ENCODE peak calls at places on chromosomes 11 and 22, in ten cellular contexts. U is mammary epithelial cell; B is GM23248; T is IMR-90; R is RWPE2; Y is heart right ventricle; I is psoas muscle; K is CD4-positive, alpha-beta memory T cell; D is mesenchymal stem cell; F is breast epithelium. H is an unnamed sample.

GRCh38 chr11:46049325-46049860 is 71.9 kb downstream of the PHF21A start:
- DNase-seq in B (no peak), F (no peak), K (no peak), R (no peak), I (no peak), Y (no peak), T (no peak), U (no peak), D (no peak), H (no peak)

GRCh38 chr11:113849713-113850112 is 25.7 kb downstream of the USP28 start:
- DNase-seq in U (no peak), F (no peak), D (no peak), I (no peak), T (no peak), B (no peak), R (no peak), Y (no peak), K (no peak), H (no peak)

GRCh38 chr11:33448461-33449130 is 191.4 kb downstream of the HIPK3 start:
- DNase-seq in Y (no peak), B (peak), F (no peak), I (no peak), R (no peak), D (no peak), T (peak), U (peak), K (no peak), H (no peak)

GRCh38 chr22:48253573-48253972 is 1491.1 kb downstream of the TBC1D22A start:
- DNase-seq in T (no peak), R (no peak), Y (no peak), K (no peak), U (no peak), D (no peak), B (no peak), F (no peak), I (no peak), H (no peak)

GRCh38 chr11:1285316-1285744 is 24.1 kb downstream of the TOLLIP start:
- DNase-seq in F (no peak), U (no peak), I (no peak), R (no peak), K (no peak), Y (no peak), B (no peak), T (no peak), D (no peak), H (no peak)

GRCh38 chr11:5597953-5598352 is 1.5 kb downstream of the TRIM6 start:
- DNase-seq in F (no peak), U (no peak), I (no peak), T (no peak), Y (no peak), D (no peak), B (no peak), K (no peak), R (no peak), H (no peak)

GRCh38 chr22:50523806-50524663 is 1.4 kb downstream of the SCO2 start:
- DNase-seq in T (no peak), B (no peak), F (no peak), I (no peak), D (peak), U (no peak), R (peak), Y (no peak), K (no peak), H (no peak)

GRCh38 chr11:1771700-1772099 is 8.0 kb upstream of the CTSD start:
- DNase-seq in R (no peak), T (peak), K (no peak), B (peak), Y (peak), F (no peak), U (peak), I (no peak), D (peak), H (no peak)

GRCh38 chr11:65425105-65425970 is 2.7 kb downstream of the NEAT1 start:
- DNase-seq in Y (peak), T (peak), R (peak), B (peak), D (peak), I (no peak), K (peak), F (no peak), U (peak), H (no peak)

GRCh38 chr11:26847977-26848376 is 126.1 kb upstream of the SLC5A12 start:
- DNase-seq in B (no peak), T (no peak), D (no peak), Y (no peak), U (no peak), F (no peak), K (no peak), I (no peak), R (no peak), H (no peak)

GRCh38 chr11:126102436-126102894 is 39.8 kb upstream of the CDON start:
- DNase-seq in F (no peak), R (no peak), D (peak), K (no peak), T (peak), U (no peak), Y (peak), I (no peak), B (peak), H (no peak)

GRCh38 chr22:50173221-50173982 is 2.9 kb downstream of the PANX2 start:
- DNase-seq in B (no peak), K (no peak), F (no peak), U (no peak), Y (no peak), D (no peak), R (no peak), I (no peak), T (no peak), H (no peak)

GRCh38 chr11:79242616-79243015 is 198.2 kb downstream of the TENM4 start:
- DNase-seq in D (no peak), F (no peak), Y (no peak), R (no peak), K (no peak), B (no peak), T (no peak), U (no peak), I (no peak), H (no peak)

GRCh38 chr11:68987211-68987610 is 6.4 kb upstream of the MRGPRD start:
- DNase-seq in I (no peak), R (no peak), T (no peak), Y (no peak), U (no peak), K (no peak), F (no peak), B (no peak), D (no peak), H (no peak)

GRCh38 chr11:16098827-16099226 is 257.5 kb downstream of the SOX6 start:
- DNase-seq in T (peak), I (no peak), R (no peak), U (no peak), D (peak), B (no peak), K (no peak), Y (no peak), F (no peak), H (no peak)

GRCh38 chr11:20131744-20132666 is 28.3 kb downstream of the DBX1 start:
- DNase-seq in I (peak), F (peak), B (peak), R (no peak), U (peak), T (peak), D (peak), Y (peak), K (peak), H (no peak)

GRCh38 chr22:38755155-38755910 is 465 bp downstream of the SUN2 start:
- DNase-seq in D (peak), K (no peak), U (peak), B (peak), T (peak), R (no peak), Y (peak), I (peak), F (peak), H (no peak)

GRCh38 chr11:120522021-120522420 is 10.5 kb downstream of the GRIK4 start:
- DNase-seq in K (no peak), Y (no peak), B (no peak), T (no peak), R (no peak), I (no peak), U (no peak), F (no peak), D (no peak), H (no peak)

GRCh38 chr11:22633354-22633902 is 7.8 kb upstream of the FANCF start:
- DNase-seq in I (no peak), Y (no peak), K (no peak), D (no peak), T (no peak), R (no peak), B (no peak), F (no peak), U (no peak), H (no peak)

GRCh38 chr11:22640862-22641261 is 15.2 kb upstream of the FANCF start:
- DNase-seq in I (no peak), D (no peak), T (no peak), U (no peak), F (no peak), B (no peak), K (no peak), Y (no peak), R (no peak), H (no peak)

GRCh38 chr11:22635689-22636088 is 10.1 kb upstream of the FANCF start:
- DNase-seq in D (no peak), K (no peak), U (no peak), T (no peak), R (no peak), Y (no peak), B (no peak), F (no peak), I (no peak), H (no peak)

DNA sequence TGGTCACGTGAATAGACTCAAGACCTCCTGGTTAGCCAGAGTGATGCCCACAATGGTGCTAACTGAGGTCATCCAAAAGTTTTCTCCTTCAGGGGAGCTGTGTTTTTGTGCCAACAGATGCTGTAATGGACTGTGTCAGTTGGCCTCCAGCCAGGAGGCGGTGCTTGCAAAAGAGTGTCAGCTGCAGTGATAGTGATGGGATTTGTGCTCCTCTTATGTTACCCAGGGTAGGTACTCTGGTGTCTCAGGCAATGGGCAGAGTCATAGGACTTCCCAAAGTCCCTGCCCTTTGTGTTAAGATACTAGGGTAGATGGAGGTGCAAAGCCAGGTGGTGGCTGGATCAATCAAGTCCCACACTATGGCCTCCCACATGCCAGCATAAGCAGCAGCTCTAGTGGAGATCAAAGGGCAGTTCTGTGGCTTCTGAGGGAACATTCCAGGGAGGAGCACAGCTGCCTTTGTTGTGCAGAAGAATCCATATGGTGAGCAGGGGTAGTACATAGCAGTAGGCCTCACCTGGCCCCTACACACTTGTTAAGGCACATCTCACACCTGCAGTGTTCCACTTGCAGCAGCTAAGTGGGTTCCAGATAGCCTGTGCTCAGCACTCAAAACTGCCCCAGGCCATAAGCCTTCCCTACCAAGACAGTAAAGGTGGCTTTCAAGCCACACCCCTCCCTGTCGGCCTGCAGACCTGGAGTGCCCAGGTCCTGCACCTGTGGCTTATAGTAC is 9.4 kb upstream of the FANCF start:
- DNase-seq in Y (no peak), R (no peak), B (peak), D (peak), U (peak), K (no peak), T (peak), I (no peak), F (no peak), H (no peak)
- H3K27ac ChIP-seq in Y (no peak), R (no peak), B (no peak), D (peak), U (no peak), K (no peak), T (no peak), I (no peak), F (no peak), H (no peak)

DNA sequence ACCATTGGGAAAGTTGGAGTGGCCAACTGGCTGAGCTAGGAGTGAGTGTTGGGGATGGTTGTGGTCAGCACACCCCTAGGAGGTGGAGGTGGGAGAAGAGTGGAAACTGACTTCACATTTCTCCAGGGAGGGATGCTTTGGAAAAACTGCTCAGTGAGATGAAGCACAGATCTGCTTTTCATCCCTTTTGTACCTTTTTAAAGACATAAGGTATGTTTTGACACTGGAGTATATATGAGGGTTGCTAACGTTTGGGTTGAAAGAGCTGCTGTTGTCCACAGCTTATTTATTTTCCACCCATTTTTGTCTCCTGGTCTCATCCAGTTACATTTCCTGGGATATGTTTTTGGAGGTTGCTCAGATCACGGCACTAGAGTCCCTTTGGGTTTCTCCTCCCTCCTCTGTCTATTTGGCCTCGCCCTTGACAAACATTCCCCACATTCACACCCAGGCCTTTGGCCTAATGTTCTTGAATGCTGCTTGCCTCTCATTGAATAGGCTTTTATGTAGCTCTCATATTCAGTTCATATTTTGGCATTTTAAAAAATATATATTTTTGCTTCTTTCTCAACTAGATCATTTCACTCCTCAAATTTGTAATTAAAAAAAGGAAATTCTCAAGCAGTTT is 8.3 kb downstream of the SREBF2 start:
- DNase-seq in I (no peak), R (no peak), Y (no peak), B (no peak), T (no peak), D (no peak), U (no peak), F (no peak), K (no peak), H (no peak)
- H3K27ac ChIP-seq in I (no peak), R (peak), Y (no peak), B (no peak), T (no peak), D (no peak), U (peak), F (peak), K (no peak), H (peak)

DNA sequence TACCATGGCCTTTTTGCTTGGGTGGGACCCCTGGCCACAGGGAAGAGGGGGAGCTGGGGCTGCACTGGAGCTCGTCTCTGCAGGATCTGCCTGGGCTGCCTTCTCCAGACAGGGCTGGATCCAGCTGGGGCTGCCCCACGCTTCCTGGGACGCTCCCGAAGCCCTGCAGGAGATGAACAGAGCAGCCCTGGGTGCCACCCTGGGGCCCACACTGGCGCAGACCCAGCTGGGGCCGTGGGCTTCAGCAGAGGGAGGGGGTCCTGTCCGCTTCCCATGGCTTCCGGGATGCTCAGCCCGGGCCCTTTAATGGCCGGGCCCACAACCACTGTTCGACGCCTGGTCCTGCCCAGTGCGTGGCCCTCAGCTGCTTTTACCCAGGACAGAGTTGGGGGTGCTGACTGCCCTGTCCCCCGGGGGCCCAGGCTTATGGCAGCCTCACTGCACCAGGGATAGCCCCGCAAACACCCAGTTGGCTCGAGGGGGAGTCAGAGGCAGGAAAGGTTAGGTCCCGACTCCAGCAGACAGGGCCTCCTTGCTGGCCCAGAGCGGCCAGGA is 12.0 kb downstream of the TSPO start:
- DNase-seq in F (no peak), Y (no peak), K (no peak), U (no peak), D (no peak), B (no peak), R (no peak), T (no peak), I (no peak), H (no peak)
- H3K27ac ChIP-seq in F (peak), Y (no peak), K (no peak), U (no peak), D (no peak), B (no peak), R (peak), T (no peak), I (no peak), H (peak)

GRCh38 chr22:29559030-29559429 is 5.5 kb upstream of the THOC5 start:
- DNase-seq in T (no peak), R (no peak), B (no peak), U (no peak), F (no peak), I (no peak), Y (no peak), D (no peak), K (no peak), H (no peak)
- H3K27ac ChIP-seq in T (no peak), R (no peak), B (no peak), U (no peak), F (no peak), I (no peak), Y (no peak), D (no peak), K (no peak), H (no peak)

GRCh38 chr11:102147632-102148031 is 37.4 kb downstream of the YAP1 start:
- DNase-seq in U (no peak), Y (no peak), B (no peak), T (no peak), I (no peak), D (no peak), K (no peak), F (no peak), R (no peak), H (no peak)
- H3K27ac ChIP-seq in U (no peak), Y (peak), B (no peak), T (no peak), I (no peak), D (no peak), K (no peak), F (no peak), R (no peak), H (no peak)

DNA sequence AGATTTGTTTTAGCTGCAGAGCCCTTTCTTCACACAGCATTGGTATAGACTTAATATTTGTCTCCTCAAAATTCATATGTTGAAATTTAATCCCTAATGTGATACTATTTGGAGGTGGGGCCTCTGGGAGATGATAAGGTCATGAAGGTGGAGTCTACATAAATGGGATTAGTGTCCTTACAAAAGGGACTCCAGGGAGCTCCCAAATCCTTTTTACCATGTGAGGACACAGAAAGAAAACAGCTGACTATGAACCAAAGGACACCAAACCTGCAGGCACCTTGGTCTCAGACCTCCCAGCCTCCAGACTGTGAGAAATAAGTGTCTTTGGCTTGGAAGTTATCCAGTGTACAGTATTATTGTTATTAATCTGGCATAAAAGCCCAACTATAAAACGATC is 10.2 kb downstream of the SLC35F2 start:
- DNase-seq in I (no peak), K (no peak), U (no peak), R (no peak), B (no peak), Y (no peak), F (no peak), D (no peak), T (no peak), H (no peak)
- H3K27ac ChIP-seq in I (no peak), K (no peak), U (no peak), R (peak), B (no peak), Y (no peak), F (no peak), D (no peak), T (no peak), H (no peak)

GRCh38 chr22:31210830-31211503 is 1.1 kb upstream of the LIMK2 start:
- DNase-seq in D (no peak), U (no peak), Y (peak), K (no peak), I (no peak), T (no peak), R (no peak), B (no peak), F (no peak), H (no peak)
- H3K27ac ChIP-seq in D (no peak), U (no peak), Y (peak), K (peak), I (peak), T (no peak), R (peak), B (no peak), F (peak), H (peak)

GRCh38 chr22:22838148-22838786 is 49.3 kb upstream of the IGLL5 start:
- DNase-seq in Y (no peak), B (no peak), K (no peak), T (no peak), F (no peak), R (no peak), D (no peak), U (no peak), I (no peak), H (no peak)
- H3K27ac ChIP-seq in Y (no peak), B (no peak), K (no peak), T (no peak), F (no peak), R (no peak), D (no peak), U (no peak), I (no peak), H (no peak)

DNA sequence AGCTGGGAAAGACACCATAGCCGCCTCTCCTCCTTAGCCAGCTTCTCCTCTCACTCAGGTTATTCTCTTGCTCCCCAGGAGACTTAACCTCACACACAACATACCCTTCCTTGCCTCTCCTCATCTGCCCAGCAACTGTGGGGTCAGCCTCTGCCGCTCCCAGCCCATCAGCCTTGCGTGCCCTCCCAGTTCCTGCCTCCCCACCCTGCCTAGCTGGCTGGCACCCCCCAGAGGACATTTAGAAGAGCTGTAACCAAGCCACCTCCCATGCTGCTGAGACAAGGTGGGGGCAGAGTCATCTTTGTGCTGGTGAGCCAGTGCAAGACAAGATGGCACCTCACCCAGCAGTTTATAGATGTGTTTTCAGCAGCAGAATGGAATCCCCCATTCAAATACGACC is 38.2 kb downstream of the TOM1 start:
- DNase-seq in U (no peak), B (peak), I (no peak), Y (no peak), R (no peak), T (no peak), K (no peak), F (no peak), D (no peak), H (no peak)
- H3K27ac ChIP-seq in U (no peak), B (no peak), I (no peak), Y (no peak), R (no peak), T (no peak), K (no peak), F (no peak), D (no peak), H (no peak)

H was measured in epithelial cell of prostate.